ENCODE peak calls at places on chromosomes 4 and X, in seven cellular contexts. R, X, D, K, H, C and A are unnamed samples.

GRCh38 chr4:95362906-95363578 is 185.7 kb downstream of the UNC5C start:
- DNase-seq in R (peak), X (no peak), D (no peak), K (peak), H (peak), C (no peak), A (no peak)

GRCh38 chr4:10023806-10024205 is 2.5 kb upstream of the SLC2A9 start:
- DNase-seq in R (peak), X (no peak), D (no peak), K (no peak), H (no peak), C (peak), A (peak)

GRCh38 chr4:138242076-138242829 is at the start of gene SLC7A11:
- DNase-seq in R (peak), X (peak), D (peak), K (peak), H (peak), C (peak), A (peak)

GRCh38 chr4:8587469-8588195 is 4.9 kb upstream of the CPZ start:
- DNase-seq in R (no peak), X (no peak), D (no peak), K (no peak), H (no peak), C (no peak), A (no peak)

GRCh38 chr4:85732124-85732523 is 257.2 kb downstream of the ARHGAP24 start:
- DNase-seq in R (no peak), X (no peak), D (no peak), K (no peak), H (no peak), C (no peak), A (no peak)

GRCh38 chr4:156321203-156321602 is 367.5 kb upstream of the CTSO start:
- DNase-seq in R (peak), X (peak), D (peak), K (no peak), H (no peak), C (peak), A (peak)

GRCh38 chr4:104727643-104728042 is 232.9 kb upstream of the CXXC4 start:
- DNase-seq in R (no peak), X (no peak), D (no peak), K (no peak), H (no peak), C (no peak), A (no peak)

GRCh38 chrX:41241962-41242361 is 92.0 kb upstream of the DDX3X start:
- DNase-seq in R (no peak), X (no peak), D (no peak), K (no peak), H (no peak), C (no peak), A (no peak)

GRCh38 chr4:123353656-123354055 is 42.9 kb upstream of the SPRY1 start:
- DNase-seq in R (no peak), X (no peak), D (no peak), K (no peak), H (no peak), C (no peak), A (peak)

GRCh38 chrX:69615323-69615722 is 590 bp upstream of the EDA start:
- DNase-seq in R (no peak), X (no peak), D (no peak), K (no peak), H (no peak), C (no peak), A (no peak)

GRCh38 chrX:20159811-20160385 is 18.3 kb upstream of the EIF1AX start:
- DNase-seq in R (no peak), X (no peak), D (no peak), K (no peak), H (no peak), C (no peak), A (no peak)

GRCh38 chr4:53014881-53015280 is 152.8 kb downstream of the RASL11B start:
- DNase-seq in R (no peak), X (no peak), D (no peak), K (no peak), H (no peak), C (no peak), A (peak)

GRCh38 chrX:151871244-151871643 is 41.4 kb upstream of the MAGEA4 start:
- DNase-seq in R (peak), X (peak), D (peak), K (no peak), H (no peak), C (peak), A (peak)

GRCh38 chr4:69718376-69719293 is 41.8 kb downstream of the SULT1B1 start:
- DNase-seq in R (no peak), X (peak), D (no peak), K (no peak), H (no peak), C (peak), A (peak)

GRCh38 chr4:38804654-38805295 is at the start of gene TLR1:
- DNase-seq in R (peak), X (peak), D (no peak), K (peak), H (no peak), C (peak), A (peak)

GRCh38 chr4:75671802-75672421 is 1.3 kb downstream of the G3BP2 start:
- DNase-seq in R (no peak), X (no peak), D (no peak), K (no peak), H (no peak), C (peak), A (no peak)

GRCh38 chrX:56798866-56799864 is 70.1 kb downstream of the NBDY start:
- DNase-seq in R (no peak), X (no peak), D (no peak), K (peak), H (no peak), C (no peak), A (no peak)

GRCh38 chr4:168309781-168310180 is 8.8 kb downstream of the DDX60 start:
- DNase-seq in R (no peak), X (no peak), D (no peak), K (no peak), H (no peak), C (no peak), A (peak)

GRCh38 chr4:182736207-182736606 is 181.0 kb downstream of the DCTD start:
- DNase-seq in R (no peak), X (no peak), D (no peak), K (no peak), H (no peak), C (peak), A (no peak)

GRCh38 chrX:119692241-119693031 is 532 bp downstream of the SEPTIN6 start:
- DNase-seq in R (peak), X (no peak), D (no peak), K (peak), H (peak), C (peak), A (peak)

GRCh38 chr4:133891001-133891400 is 310.6 kb downstream of the PABPC4L start:
- DNase-seq in R (no peak), X (no peak), D (no peak), K (no peak), H (no peak), C (no peak), A (no peak)

GRCh38 chrX:71103110-71103983 is 3.2 kb downstream of the CXorf65 start:
- DNase-seq in R (no peak), X (no peak), D (no peak), K (peak), H (peak), C (no peak), A (no peak)

GRCh38 chr4:77432702-77433101 is 172.9 kb upstream of the CXCL13 start:
- DNase-seq in R (no peak), X (no peak), D (no peak), K (peak), H (no peak), C (peak), A (no peak)

GRCh38 chr4:168848977-168849687 is 160.9 kb downstream of the CBR4 start:
- DNase-seq in R (peak), X (no peak), D (no peak), K (peak), H (no peak), C (no peak), A (no peak)

GRCh38 chr4:122205687-122206086 is 53.6 kb downstream of the BLTP1 start:
- DNase-seq in R (no peak), X (no peak), D (no peak), K (no peak), H (no peak), C (peak), A (no peak)

GRCh38 chrX:9604111-9604907 is 139.5 kb downstream of the TBL1X start:
- DNase-seq in R (no peak), X (no peak), D (no peak), K (no peak), H (no peak), C (no peak), A (peak)

GRCh38 chrX:72568406-72569092 is 4.1 kb downstream of the HDAC8 start:
- DNase-seq in R (peak), X (no peak), D (no peak), K (no peak), H (no peak), C (no peak), A (peak)

GRCh38 chr4:3296651-3297050 is 3.8 kb downstream of the RGS12 start:
- DNase-seq in R (no peak), X (no peak), D (no peak), K (peak), H (no peak), C (no peak), A (no peak)

GRCh38 chr4:80790152-80790551 is 240.4 kb upstream of the BMP3 start:
- DNase-seq in R (no peak), X (no peak), D (no peak), K (no peak), H (no peak), C (no peak), A (no peak)

GRCh38 chr4:83644677-83645639 is 109.0 kb downstream of the GPAT3 start:
- DNase-seq in R (peak), X (peak), D (peak), K (peak), H (peak), C (peak), A (peak)

GRCh38 chrX:7926501-7926900 is 712 bp downstream of the PNPLA4 start:
- DNase-seq in R (no peak), X (no peak), D (no peak), K (no peak), H (no peak), C (peak), A (no peak)
- H3K4me3 ChIP-seq in R (peak), X (peak), D (peak), K (peak), H (peak), C (peak), A (peak)

DNA sequence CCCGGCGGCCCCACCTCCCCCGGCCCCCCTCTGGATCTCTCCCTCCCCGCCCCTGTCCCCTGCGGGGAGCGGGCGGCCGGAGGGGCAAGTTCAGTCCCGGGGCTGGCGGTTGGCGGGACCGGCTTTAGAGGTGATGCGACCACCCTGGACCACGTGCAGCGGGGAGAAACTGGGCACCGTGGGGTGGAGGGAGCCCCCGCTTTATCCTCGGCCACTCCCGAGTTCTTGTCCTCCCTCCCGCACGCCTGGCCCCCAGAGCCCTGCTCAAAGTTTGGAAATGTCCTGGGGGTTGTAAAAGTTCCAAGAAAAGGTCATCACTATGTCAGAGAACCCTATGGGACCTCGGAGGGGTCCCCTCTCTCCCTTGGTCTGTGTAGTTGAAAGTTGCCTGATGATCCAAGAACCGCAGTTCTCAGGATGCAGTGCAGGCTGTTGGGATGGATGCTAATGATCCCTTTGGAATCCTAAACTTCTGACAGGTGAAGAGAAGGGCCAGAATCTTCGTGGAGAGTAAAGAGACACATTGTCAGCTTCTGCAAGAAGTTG is 411 bp upstream of the VEGFC start:
- DNase-seq in R (no peak), X (no peak), D (no peak), K (no peak), H (no peak), C (no peak), A (no peak)
- H3K4me3 ChIP-seq in R (peak), X (peak), D (peak), K (no peak), H (no peak), C (peak), A (peak)

DNA sequence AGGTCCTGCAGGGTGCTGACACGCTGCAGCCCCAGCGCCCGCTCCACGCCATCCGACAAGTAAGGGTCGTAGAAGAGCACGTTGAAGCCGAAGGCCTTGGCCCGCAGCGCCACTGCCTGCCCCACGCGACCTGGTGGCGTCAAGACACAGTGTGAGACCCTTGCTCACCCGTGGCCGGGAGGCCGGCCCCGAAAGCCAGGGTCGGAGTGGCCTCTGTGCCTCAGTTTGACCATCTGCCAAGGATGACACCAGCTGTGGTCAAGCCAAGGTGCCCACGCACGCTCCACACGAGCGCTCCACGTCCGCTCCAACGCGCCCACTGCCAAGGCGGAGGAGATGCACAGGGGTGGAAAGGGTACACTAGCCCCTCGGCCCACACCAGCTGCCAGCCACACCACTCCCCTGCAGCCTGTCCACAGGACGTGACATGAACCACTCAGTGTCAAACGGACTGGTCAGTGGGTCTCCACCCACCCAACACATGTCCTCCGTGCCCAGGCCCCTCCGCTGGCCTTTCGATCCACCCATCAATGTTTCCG is 32.8 kb downstream of the CTBP1 start:
- DNase-seq in R (no peak), X (no peak), D (no peak), K (no peak), H (no peak), C (no peak), A (no peak)
- H3K4me3 ChIP-seq in R (no peak), X (no peak), D (no peak), K (no peak), H (no peak), C (no peak), A (no peak)

DNA sequence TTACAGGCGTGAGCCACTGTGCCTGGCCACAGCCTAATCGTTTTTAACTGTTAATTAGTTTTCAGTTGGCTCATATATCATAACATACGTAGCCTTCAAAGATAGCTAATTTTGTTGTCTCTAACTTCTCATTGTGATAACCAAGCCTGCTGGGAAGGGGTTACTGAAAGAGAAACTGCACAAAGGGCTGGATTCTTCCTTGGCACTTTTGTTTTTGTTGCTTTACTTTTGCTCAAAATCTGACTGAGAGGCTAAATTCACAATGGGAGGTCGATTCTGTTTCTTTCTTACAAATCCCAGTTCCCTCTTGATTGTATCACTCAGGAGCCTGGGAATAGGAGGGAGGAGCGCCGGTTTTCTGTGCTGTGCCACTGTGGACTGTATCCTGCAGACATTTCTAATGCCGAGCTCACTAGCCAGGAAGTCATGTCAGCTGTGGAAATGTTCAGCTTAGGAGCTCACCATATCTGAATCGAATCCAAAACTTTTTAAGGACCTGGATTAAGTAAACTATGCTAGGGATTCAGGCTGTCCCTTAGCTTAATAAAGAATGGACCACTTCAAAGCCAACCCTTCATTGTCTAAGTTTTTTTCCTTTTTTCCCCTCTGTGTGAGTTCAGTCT is 120.5 kb upstream of the FAT1 start:
- DNase-seq in R (peak), X (no peak), D (peak), K (peak), H (no peak), C (peak), A (peak)
- H3K4me3 ChIP-seq in R (no peak), X (peak), D (peak), K (no peak), H (no peak), C (no peak), A (peak)

DNA sequence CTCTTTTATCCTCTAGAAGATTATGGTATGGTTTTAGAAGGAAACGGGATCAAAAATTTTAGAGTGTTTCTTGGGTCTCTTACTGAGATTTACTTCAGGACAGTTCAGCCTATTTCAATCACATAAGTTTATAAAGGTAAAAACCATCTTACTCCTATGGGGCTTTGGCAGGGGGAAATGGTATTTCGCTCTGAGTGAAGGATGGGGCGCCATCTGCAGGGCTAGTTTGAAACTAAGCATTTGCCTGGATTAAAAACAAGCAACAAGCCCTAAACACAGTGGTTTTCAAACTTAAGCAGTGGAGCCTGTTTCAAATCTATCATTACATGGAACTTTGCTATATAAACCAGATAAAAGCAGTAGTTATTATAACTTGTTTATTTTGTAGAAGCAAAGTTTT is 361.5 kb upstream of the FMR1 start:
- DNase-seq in R (no peak), X (no peak), D (no peak), K (peak), H (peak), C (no peak), A (no peak)
- H3K4me3 ChIP-seq in R (no peak), X (no peak), D (no peak), K (no peak), H (no peak), C (no peak), A (no peak)

DNA sequence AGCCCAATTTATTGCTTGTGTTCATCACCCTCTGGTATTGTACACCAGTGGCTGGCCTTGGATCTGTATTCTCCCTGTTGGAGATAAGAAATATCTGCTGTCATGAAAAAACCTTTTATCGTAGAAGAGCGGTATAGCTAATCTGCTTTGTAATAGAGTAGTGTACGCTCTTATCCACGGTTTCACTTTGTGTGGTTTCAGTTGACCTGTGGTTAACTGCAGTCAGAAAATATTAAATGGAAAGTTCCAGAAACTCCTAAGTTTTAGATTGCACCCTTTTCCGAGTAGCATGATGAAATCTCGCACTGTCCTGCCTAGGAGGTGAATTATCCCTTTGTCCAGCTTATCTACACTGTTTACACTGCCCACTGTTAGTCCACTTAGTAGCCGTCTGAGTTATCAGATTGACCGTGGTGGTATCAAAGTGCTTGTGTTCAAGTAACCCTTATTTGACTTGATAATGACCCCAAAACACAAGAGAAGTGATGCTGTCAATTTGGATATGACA is 42.4 kb downstream of the KDM6A start:
- DNase-seq in R (no peak), X (no peak), D (no peak), K (peak), H (peak), C (no peak), A (no peak)
- H3K4me3 ChIP-seq in R (no peak), X (no peak), D (peak), K (no peak), H (no peak), C (no peak), A (no peak)